ENCODE peak calls at places on chromosomes 16 and 17, in seven cellular contexts. I, S, E, X, O, J and Z are unnamed samples.

GRCh38 chr17:11803635-11804034 is 193.6 kb downstream of the ZNF18 start:
- DNase-seq in I (no peak), S (no peak), E (no peak), X (no peak), O (no peak), J (no peak), Z (no peak)

GRCh38 chr16:3999479-3999868 is 116.8 kb downstream of the ADCY9 start:
- DNase-seq in I (peak; percentile 19), S (peak; percentile 68), E (no peak), X (no peak), O (no peak), J (no peak), Z (peak; percentile 53)

GRCh38 chr17:72363336-72363620 is 242.5 kb downstream of the SOX9 start:
- DNase-seq in I (no peak), S (no peak), E (no peak), X (no peak), O (no peak), J (no peak), Z (no peak)

GRCh38 chr17:12463102-12463501 is 202.6 kb upstream of the MYOCD start:
- DNase-seq in I (no peak), S (no peak), E (no peak), X (peak; percentile 30), O (no peak), J (no peak), Z (no peak)

GRCh38 chr17:18362509-18363020 is 785 bp downstream of the SHMT1 start:
- DNase-seq in I (peak; percentile 3), S (peak; percentile 76), E (peak; percentile 51), X (no peak), O (peak; percentile 93), J (no peak), Z (peak; percentile 74)

GRCh38 chr17:10380631-10381408 is 8.0 kb upstream of the MYH13 start:
- DNase-seq in I (no peak), S (no peak), E (no peak), X (peak; percentile 52), O (no peak), J (no peak), Z (no peak)

GRCh38 chr16:27819356-27819755 is 244.2 kb downstream of the GSG1L start:
- DNase-seq in I (no peak), S (no peak), E (no peak), X (no peak), O (no peak), J (no peak), Z (no peak)

GRCh38 chr17:46192211-46192483 is 1.1 kb downstream of the KANSL1 start:
- DNase-seq in I (no peak), S (no peak), E (no peak), X (no peak), O (no peak), J (no peak), Z (no peak)

GRCh38 chr16:89175280-89176146 is 4.0 kb downstream of the CDH15 start:
- DNase-seq in I (no peak), S (no peak), E (no peak), X (no peak), O (no peak), J (no peak), Z (no peak)

GRCh38 chr17:79243603-79243990 is 169.0 kb downstream of the ENGASE start:
- DNase-seq in I (no peak), S (no peak), E (no peak), X (no peak), O (no peak), J (no peak), Z (no peak)

GRCh38 chr16:89366561-89367537 is 123.5 kb downstream of the ANKRD11 start:
- DNase-seq in I (no peak), S (no peak), E (no peak), X (no peak), O (peak; percentile 26), J (no peak), Z (no peak)